ENCODE peak calls at places on chromosomes 13 and 19, in five cellular contexts. One of them, this sample, is unnamed.

GRCh38 chr19:47013041-47013517 is 6.6 kb upstream of the NPAS1 start:
- DNase-seq in stomach: peak; percentile 85
- DNase-seq in prostate gland: peak; percentile 65
- DNase-seq in H1: peak; percentile 97
- DNase-seq in upper lobe of left lung: peak; percentile 95
- DNase-seq in this sample: peak; percentile 68

GRCh38 chr13:110216403-110217041 is 90.4 kb downstream of the COL4A1 start:
- DNase-seq in prostate gland: no peak
- DNase-seq in H1: no peak
- DNase-seq in stomach: no peak
- DNase-seq in upper lobe of left lung: no peak
- DNase-seq in this sample: peak; percentile 45

GRCh38 chr13:110250258-110250891 is 56.6 kb downstream of the COL4A1 start:
- DNase-seq in upper lobe of left lung: peak; percentile 39
- DNase-seq in H1: peak; percentile 38
- DNase-seq in stomach: no peak
- DNase-seq in prostate gland: no peak
- DNase-seq in this sample: peak; percentile 48

GRCh38 chr19:35344511-35345031 is 3.1 kb upstream of the FFAR1 start:
- DNase-seq in prostate gland: no peak
- DNase-seq in upper lobe of left lung: no peak
- DNase-seq in H1: peak; percentile 35
- DNase-seq in stomach: no peak
- DNase-seq in this sample: no peak

GRCh38 chr19:39053276-39054090 is 21.1 kb upstream of the FBXO27 start:
- DNase-seq in H1: no peak
- DNase-seq in stomach: peak; percentile 59
- DNase-seq in upper lobe of left lung: peak; percentile 56
- DNase-seq in prostate gland: no peak
- DNase-seq in this sample: no peak

GRCh38 chr13:98909016-98909415 is 68.8 kb downstream of the DOCK9 start:
- DNase-seq in prostate gland: no peak
- DNase-seq in stomach: no peak
- DNase-seq in upper lobe of left lung: no peak
- DNase-seq in H1: no peak
- DNase-seq in this sample: no peak

GRCh38 chr13:44153536-44153935 is 220.1 kb upstream of the SERP2 start:
- DNase-seq in prostate gland: no peak
- DNase-seq in stomach: no peak
- DNase-seq in upper lobe of left lung: no peak
- DNase-seq in H1: no peak
- DNase-seq in this sample: no peak

GRCh38 chr19:46426506-46427162 is 2.1 kb downstream of the PNMA8C start:
- DNase-seq in prostate gland: peak; percentile 51
- DNase-seq in upper lobe of left lung: peak; percentile 88
- DNase-seq in stomach: peak; percentile 55
- DNase-seq in H1: peak; percentile 91
- DNase-seq in this sample: peak; percentile 34

GRCh38 chr19:6616011-6616410 is 25.1 kb upstream of the CD70 start:
- DNase-seq in upper lobe of left lung: no peak
- DNase-seq in prostate gland: no peak
- DNase-seq in H1: no peak
- DNase-seq in stomach: no peak
- DNase-seq in this sample: no peak

GRCh38 chr13:36377822-36378480 is 31.8 kb upstream of the SPART start:
- DNase-seq in H1: no peak
- DNase-seq in prostate gland: no peak
- DNase-seq in upper lobe of left lung: no peak
- DNase-seq in stomach: no peak
- DNase-seq in this sample: no peak

GRCh38 chr19:1466018-1466460 is 13.0 kb downstream of the C19orf25 start:
- DNase-seq in prostate gland: no peak
- DNase-seq in H1: peak; percentile 63
- DNase-seq in stomach: no peak
- DNase-seq in upper lobe of left lung: no peak
- DNase-seq in this sample: no peak

GRCh38 chr13:113573065-113573464 is 11.5 kb upstream of the TFDP1 start:
- DNase-seq in H1: no peak
- DNase-seq in upper lobe of left lung: no peak
- DNase-seq in stomach: no peak
- DNase-seq in prostate gland: no peak
- DNase-seq in this sample: no peak

GRCh38 chr19:39308531-39309304 is 11.9 kb downstream of the LRFN1 start:
- DNase-seq in upper lobe of left lung: no peak
- DNase-seq in stomach: no peak
- DNase-seq in H1: peak; percentile 85
- DNase-seq in prostate gland: no peak
- DNase-seq in this sample: no peak

GRCh38 chr13:113537909-113538688 is 46.5 kb upstream of the TFDP1 start:
- DNase-seq in H1: no peak
- DNase-seq in stomach: no peak
- DNase-seq in upper lobe of left lung: no peak
- DNase-seq in prostate gland: no peak
- DNase-seq in this sample: no peak

GRCh38 chr13:49399801-49400472 is 43.9 kb downstream of the CAB39L start:
- DNase-seq in H1: no peak
- DNase-seq in stomach: no peak
- DNase-seq in upper lobe of left lung: no peak
- DNase-seq in prostate gland: peak; percentile 63
- DNase-seq in this sample: no peak

GRCh38 chr19:21751379-21751778 is 16.0 kb downstream of the ZNF100 start:
- DNase-seq in stomach: no peak
- DNase-seq in H1: no peak
- DNase-seq in prostate gland: no peak
- DNase-seq in upper lobe of left lung: no peak
- DNase-seq in this sample: no peak

GRCh38 chr19:42054205-42054604 is 15.8 kb downstream of the GRIK5 start:
- DNase-seq in upper lobe of left lung: peak; percentile 64
- DNase-seq in prostate gland: no peak
- DNase-seq in stomach: no peak
- DNase-seq in H1: no peak
- DNase-seq in this sample: no peak

GRCh38 chr13:21671793-21672680 is 1.2 kb downstream of the FGF9 start:
- DNase-seq in stomach: no peak
- DNase-seq in upper lobe of left lung: no peak
- DNase-seq in prostate gland: no peak
- DNase-seq in H1: peak; percentile 52
- DNase-seq in this sample: no peak

GRCh38 chr13:114154476-114154875 is 22.1 kb upstream of the RASA3 start:
- DNase-seq in prostate gland: no peak
- DNase-seq in stomach: no peak
- DNase-seq in H1: no peak
- DNase-seq in upper lobe of left lung: no peak
- DNase-seq in this sample: no peak

GRCh38 chr13:97328222-97328790 is 105.7 kb upstream of the RAP2A start:
- DNase-seq in prostate gland: no peak
- DNase-seq in upper lobe of left lung: no peak
- DNase-seq in stomach: no peak
- DNase-seq in H1: no peak
- DNase-seq in this sample: peak; percentile 41

GRCh38 chr19:6343462-6343861 is 10.1 kb upstream of the ACER1 start:
- DNase-seq in upper lobe of left lung: no peak
- DNase-seq in H1: no peak
- DNase-seq in prostate gland: no peak
- DNase-seq in stomach: no peak
- DNase-seq in this sample: no peak

GRCh38 chr13:67769063-67769986 is 539.2 kb upstream of the PCDH9 start:
- DNase-seq in stomach: no peak
- DNase-seq in H1: no peak
- DNase-seq in prostate gland: no peak
- DNase-seq in upper lobe of left lung: peak; percentile 63
- DNase-seq in this sample: no peak

GRCh38 chr19:30402790-30403189 is 30.6 kb downstream of the ZNF536 start:
- DNase-seq in upper lobe of left lung: no peak
- DNase-seq in prostate gland: no peak
- DNase-seq in stomach: no peak
- DNase-seq in H1: peak; percentile 42
- DNase-seq in this sample: no peak

DNA sequence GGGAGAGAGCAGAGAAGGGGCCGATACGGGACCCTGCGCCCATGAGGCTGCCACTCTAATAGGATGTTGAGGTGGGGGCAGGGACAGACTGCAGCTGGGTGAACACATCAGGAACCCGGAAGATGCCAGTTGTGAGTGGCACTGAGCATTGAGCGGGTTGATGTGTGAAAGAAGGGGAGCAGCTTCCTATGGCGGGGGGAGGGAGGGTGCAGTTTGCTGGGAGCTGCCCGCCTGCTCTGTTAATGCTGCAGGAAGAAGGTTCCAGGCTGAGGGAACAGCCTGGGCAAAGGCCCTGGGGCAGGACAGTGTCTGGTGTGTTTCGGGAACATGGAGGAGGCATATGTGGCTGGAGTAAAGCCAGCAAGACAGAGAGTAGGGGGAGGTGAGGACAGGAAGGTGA is 29.8 kb downstream of the DNM2 start:
- DNase-seq in H1: no peak
- DNase-seq in stomach: no peak
- DNase-seq in prostate gland: no peak
- DNase-seq in upper lobe of left lung: no peak
- DNase-seq in this sample: no peak
- H3K4me1 ChIP-seq in H1: peaks cover 9% of the 10 kb centered on the region
- H3K4me1 ChIP-seq in stomach: peaks cover 97% of the 10 kb centered on the region
- H3K4me1 ChIP-seq in prostate gland: peaks cover 29% of the 10 kb centered on the region
- H3K4me1 ChIP-seq in upper lobe of left lung: peaks cover 76% of the 10 kb centered on the region
- H3K4me1 ChIP-seq in this sample: peaks cover 53% of the 10 kb centered on the region

GRCh38 chr13:46603165-46603603 is 50.2 kb downstream of the LRCH1 start:
- DNase-seq in prostate gland: no peak
- DNase-seq in upper lobe of left lung: no peak
- DNase-seq in H1: no peak
- DNase-seq in stomach: no peak
- DNase-seq in this sample: no peak
- TF ChIP-seq CTCF in prostate gland: no peak
- TF ChIP-seq CTCF in upper lobe of left lung: peak; percentile 13
- TF ChIP-seq CTCF in H1: no peak
- TF ChIP-seq CTCF in stomach: no peak
- TF ChIP-seq CTCF in this sample: no peak

GRCh38 chr19:43826787-43827754 is at the start of gene ZNF283:
- DNase-seq in upper lobe of left lung: peak; percentile 81
- DNase-seq in prostate gland: peak; percentile 91
- DNase-seq in stomach: peak; percentile 91
- DNase-seq in H1: peak; percentile 81
- DNase-seq in this sample: peak; percentile 85
- TF ChIP-seq POLR2A in upper lobe of left lung: no peak
- TF ChIP-seq POLR2A in prostate gland: peak; percentile 29
- TF ChIP-seq POLR2A in stomach: no peak
- TF ChIP-seq POLR2A in H1: peak; percentile 52
- TF ChIP-seq POLR2A in this sample: no peak

DNA sequence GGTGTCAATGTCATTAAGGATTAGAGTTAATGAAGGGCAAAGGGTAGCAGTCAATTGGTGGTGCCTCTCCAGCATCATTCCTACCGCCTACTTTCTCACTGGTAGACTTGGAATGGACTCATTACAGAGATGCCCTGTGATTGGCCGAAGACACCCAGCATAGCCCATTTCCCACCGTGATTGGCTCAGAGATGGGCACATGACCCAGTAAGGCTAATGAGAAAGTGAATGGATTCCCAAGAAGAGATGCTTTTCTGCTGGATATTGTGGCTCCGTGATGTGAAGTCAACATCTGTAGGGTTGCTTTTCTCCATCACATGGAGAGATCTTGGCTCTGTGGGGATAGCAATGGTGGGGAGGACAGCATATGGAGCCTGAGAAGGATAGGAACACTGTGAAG is 11.6 kb downstream of the VSIG10L start:
- DNase-seq in H1: no peak
- DNase-seq in stomach: no peak
- DNase-seq in prostate gland: no peak
- DNase-seq in upper lobe of left lung: no peak
- DNase-seq in this sample: no peak
- H3K4me1 ChIP-seq in H1: peaks cover 8% of the 10 kb centered on the region
- H3K4me1 ChIP-seq in stomach: peaks cover 17% of the 10 kb centered on the region
- H3K4me1 ChIP-seq in prostate gland: no peaks in the 10 kb centered on the region
- H3K4me1 ChIP-seq in upper lobe of left lung: peaks cover 7% of the 10 kb centered on the region
- H3K4me1 ChIP-seq in this sample: no peaks in the 10 kb centered on the region

GRCh38 chr19:40908981-40909380 is 26.9 kb upstream of the CYP2A7 start:
- DNase-seq in stomach: no peak
- DNase-seq in prostate gland: no peak
- DNase-seq in upper lobe of left lung: no peak
- DNase-seq in H1: no peak
- DNase-seq in this sample: no peak
- TF ChIP-seq CTCF in stomach: no peak
- TF ChIP-seq CTCF in prostate gland: no peak
- TF ChIP-seq CTCF in upper lobe of left lung: peak; percentile 34
- TF ChIP-seq CTCF in H1: no peak
- TF ChIP-seq CTCF in this sample: no peak

DNA sequence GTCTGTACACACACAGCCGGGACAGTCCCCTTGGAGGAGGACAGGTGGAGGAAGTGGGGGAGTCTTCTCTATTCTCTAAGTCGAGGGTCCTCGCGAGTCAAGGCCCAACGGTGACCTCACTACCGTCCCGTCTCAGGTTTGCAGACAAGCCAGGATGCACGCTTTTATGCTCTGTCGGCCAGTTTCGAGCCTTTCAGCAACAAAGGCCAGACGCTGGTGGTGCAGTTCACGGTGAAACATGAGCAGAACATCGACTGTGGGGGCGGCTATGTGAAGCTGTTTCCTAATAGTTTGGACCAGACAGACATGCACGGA is 840 bp downstream of the CALR start:
- DNase-seq in H1: no peak
- DNase-seq in prostate gland: no peak
- DNase-seq in stomach: no peak
- DNase-seq in upper lobe of left lung: no peak
- DNase-seq in this sample: no peak
- TF ChIP-seq POLR2A in H1: no peak
- TF ChIP-seq POLR2A in prostate gland: no peak
- TF ChIP-seq POLR2A in stomach: no peak
- TF ChIP-seq POLR2A in upper lobe of left lung: no peak
- TF ChIP-seq POLR2A in this sample: no peak

GRCh38 chr13:76937416-76937815 is 10.9 kb upstream of the ACOD1 start:
- DNase-seq in H1: no peak
- DNase-seq in prostate gland: no peak
- DNase-seq in upper lobe of left lung: no peak
- DNase-seq in stomach: no peak
- DNase-seq in this sample: no peak

GRCh38 chr13:76942363-76942762 is 5.9 kb upstream of the ACOD1 start:
- DNase-seq in prostate gland: no peak
- DNase-seq in H1: no peak
- DNase-seq in upper lobe of left lung: no peak
- DNase-seq in stomach: no peak
- DNase-seq in this sample: no peak

GRCh38 chr13:76936736-76937135 is 11.6 kb upstream of the ACOD1 start:
- DNase-seq in stomach: no peak
- DNase-seq in upper lobe of left lung: no peak
- DNase-seq in prostate gland: no peak
- DNase-seq in H1: no peak
- DNase-seq in this sample: no peak

GRCh38 chr13:76943646-76944045 is 4.7 kb upstream of the ACOD1 start:
- DNase-seq in H1: no peak
- DNase-seq in upper lobe of left lung: no peak
- DNase-seq in prostate gland: no peak
- DNase-seq in stomach: no peak
- DNase-seq in this sample: no peak

DNA sequence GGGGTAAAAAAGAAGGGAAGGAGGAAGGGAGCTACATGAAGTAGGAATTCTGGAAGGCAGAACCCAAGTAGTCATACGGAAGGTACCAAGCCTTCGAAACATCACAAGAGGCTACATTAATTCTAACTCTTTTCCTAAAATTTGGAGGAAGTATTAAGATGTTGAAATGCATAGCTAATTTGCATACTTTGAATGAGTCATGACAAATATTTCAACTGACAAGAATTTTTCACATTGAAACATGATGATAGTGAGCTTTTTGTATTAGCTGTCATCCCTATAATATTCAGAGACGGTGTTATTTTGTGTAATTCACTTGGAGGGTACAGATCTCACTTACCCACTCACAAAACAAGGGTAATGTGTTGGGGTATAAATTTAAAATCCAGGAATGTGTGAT is 9.1 kb upstream of the ACOD1 start:
- DNase-seq in upper lobe of left lung: no peak
- DNase-seq in prostate gland: no peak
- DNase-seq in stomach: no peak
- DNase-seq in H1: no peak
- DNase-seq in this sample: no peak
- H3K4me1 ChIP-seq in upper lobe of left lung: no peaks in the 10 kb centered on the region
- H3K4me1 ChIP-seq in prostate gland: no peaks in the 10 kb centered on the region
- H3K4me1 ChIP-seq in stomach: no peaks in the 10 kb centered on the region
- H3K4me1 ChIP-seq in H1: no peaks in the 10 kb centered on the region
- H3K4me1 ChIP-seq in this sample: no peaks in the 10 kb centered on the region

This sample was measured in gastrocnemius medialis.